ENCODE peak calls at places on chromosomes 11 and 22, in five cellular contexts. A, D, G, H and Z are unnamed samples.

GRCh38 chr11:63243533-63243932 is at the start of gene SLC22A25:
- DNase-seq in G (no peak), A (no peak), H (no peak), D (no peak), Z (no peak)

GRCh38 chr11:9568854-9569587 is 4.4 kb upstream of the WEE1 start:
- DNase-seq in H (no peak), G (peak), D (peak), A (peak), Z (peak)

GRCh38 chr11:43376594-43376993 is 17.9 kb downstream of the TTC17 start:
- DNase-seq in A (peak), D (no peak), G (no peak), H (no peak), Z (no peak)

GRCh38 chr22:44685384-44686056 is 16.5 kb upstream of the PRR5 start:
- DNase-seq in H (peak), A (no peak), D (peak), G (no peak), Z (peak)

GRCh38 chr11:2825886-2826678 is 59.5 kb downstream of the CDKN1C start:
- DNase-seq in H (no peak), G (peak), D (no peak), A (peak), Z (no peak)

GRCh38 chr11:115720537-115721308 is 216.5 kb upstream of the CADM1 start:
- DNase-seq in H (no peak), D (no peak), G (no peak), A (no peak), Z (no peak)

GRCh38 chr11:8838248-8838647 is 72.7 kb upstream of the AKIP1 start:
- DNase-seq in A (no peak), D (no peak), G (no peak), H (no peak), Z (no peak)

GRCh38 chr11:46272816-46273427 is 4.5 kb upstream of the CREB3L1 start:
- DNase-seq in A (no peak), H (no peak), D (no peak), G (no peak), Z (peak)

GRCh38 chr11:63667993-63668392 is 3.2 kb downstream of the ATL3 start:
- DNase-seq in D (peak), H (no peak), A (no peak), G (no peak), Z (no peak)

GRCh38 chr11:19910931-19911330 is 198.3 kb downstream of the NAV2 start:
- DNase-seq in A (peak), H (no peak), D (no peak), G (no peak), Z (no peak)

GRCh38 chr11:125394306-125394705 is 101.8 kb downstream of the FEZ1 start:
- DNase-seq in H (no peak), D (no peak), G (no peak), A (no peak), Z (no peak)

GRCh38 chr22:26172389-26172990 is 3.2 kb downstream of the SEZ6L start:
- DNase-seq in H (peak), G (no peak), A (peak), D (peak), Z (no peak)

GRCh38 chr11:86919557-86920210 is 35.5 kb downstream of the FZD4 start:
- DNase-seq in A (peak), D (peak), G (no peak), H (no peak), Z (no peak)

GRCh38 chr11:115425816-115426215 is 78.4 kb downstream of the CADM1 start:
- DNase-seq in D (no peak), H (no peak), G (no peak), A (no peak), Z (no peak)

GRCh38 chr22:19607198-19608113 is 83.2 kb upstream of the CLDN5 start:
- DNase-seq in H (no peak), A (no peak), D (no peak), G (peak), Z (peak)

GRCh38 chr22:22431271-22432220 is 77.0 kb downstream of the ZNF280B start:
- DNase-seq in D (peak), A (peak), G (no peak), H (peak), Z (peak)

GRCh38 chr11:113505541-113506375 is 30.6 kb upstream of the DRD2 start:
- DNase-seq in H (no peak), G (no peak), D (peak), A (peak), Z (no peak)

GRCh38 chr11:18046116-18046777 is at the start of gene TPH1:
- DNase-seq in H (no peak), D (no peak), G (no peak), A (no peak), Z (peak)

DNA sequence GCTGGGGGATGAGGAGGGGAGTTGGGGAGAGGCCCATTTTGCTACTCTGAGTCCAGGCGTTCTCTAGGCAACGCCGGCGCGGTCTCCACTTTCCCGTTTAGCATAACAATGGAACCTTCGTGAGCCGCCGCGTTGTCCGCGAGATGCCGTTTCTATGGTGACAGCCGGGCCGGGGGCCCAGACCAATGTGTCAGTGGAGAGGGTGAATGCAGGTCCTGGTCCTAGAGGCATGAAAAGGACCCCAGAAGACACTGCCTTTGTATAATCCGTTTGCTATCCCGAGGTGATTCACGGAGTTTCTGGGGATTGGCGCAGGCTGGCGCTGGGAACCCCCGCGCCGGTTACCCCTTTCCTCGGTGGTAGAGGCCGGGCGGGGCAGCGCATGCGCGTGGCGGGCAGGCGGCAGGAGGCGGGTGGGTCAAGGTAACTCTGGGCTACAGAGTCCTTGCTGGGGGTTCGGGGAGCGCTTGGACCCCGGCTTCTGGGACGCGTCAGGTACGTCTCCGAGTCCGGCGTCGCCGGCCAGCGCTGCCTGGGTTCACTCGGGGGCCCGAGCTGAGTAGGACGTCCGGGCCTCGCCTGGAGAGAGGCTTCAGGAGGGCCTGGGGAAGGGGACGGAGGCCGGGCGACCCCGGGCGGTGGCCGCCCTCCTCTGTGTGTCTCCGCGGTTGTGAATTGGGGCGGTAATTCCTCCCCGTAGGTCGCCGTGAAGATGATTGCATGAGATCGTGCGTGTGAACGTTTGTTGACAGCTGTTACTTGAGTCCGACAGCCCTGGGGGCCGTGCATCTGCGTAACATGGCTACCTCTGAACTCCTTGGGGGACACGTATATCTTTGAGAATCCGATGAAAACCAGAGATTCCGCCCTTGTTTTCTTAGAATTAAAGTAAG is at the start of the genes CBY1 and FAM227A:
- DNase-seq in H (peak), A (peak), G (peak), D (peak), Z (peak)
- TF ChIP-seq POLR2A in H (peak), A (peak), G (no peak), D (no peak), Z (no peak)

DNA sequence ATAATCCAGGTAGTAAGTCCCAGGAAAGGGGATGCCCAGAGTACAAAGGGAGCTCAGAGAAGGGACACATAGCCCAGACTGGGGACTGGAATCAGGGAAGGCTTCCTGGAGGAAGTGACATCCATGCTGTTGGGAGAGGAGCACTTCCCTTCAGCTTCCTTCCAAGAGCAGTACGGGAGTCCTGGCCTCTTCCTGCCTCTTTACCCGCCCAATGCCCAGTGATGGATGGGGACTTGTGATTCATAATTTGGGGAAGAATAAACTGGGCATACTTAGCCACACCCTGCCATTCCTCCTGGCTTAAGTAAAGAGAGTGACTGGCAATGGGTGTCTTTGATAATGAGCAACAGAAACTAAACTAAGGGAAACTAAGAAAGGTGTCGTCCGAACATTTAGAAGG is 11.5 kb downstream of the C11orf91 start:
- DNase-seq in G (no peak), H (no peak), A (no peak), D (no peak), Z (no peak)
- TF ChIP-seq POLR2AphosphoS5 in G (no peak), H (no peak), A (no peak), D (no peak), Z (peak)

GRCh38 chr11:271316-271715 is 6.9 kb upstream of the NLRP6 start:
- DNase-seq in G (no peak), D (no peak), H (no peak), A (no peak), Z (no peak)

GRCh38 chr11:270451-271208 is 7.6 kb upstream of the NLRP6 start:
- DNase-seq in A (no peak), H (no peak), D (no peak), G (no peak), Z (no peak)

GRCh38 chr11:272931-273198 is 5.3 kb upstream of the NLRP6 start:
- DNase-seq in A (no peak), H (no peak), D (no peak), G (no peak), Z (no peak)

GRCh38 chr11:269146-269890 is 8.9 kb upstream of the NLRP6 start:
- DNase-seq in A (peak), H (no peak), G (peak), D (no peak), Z (no peak)

DNA sequence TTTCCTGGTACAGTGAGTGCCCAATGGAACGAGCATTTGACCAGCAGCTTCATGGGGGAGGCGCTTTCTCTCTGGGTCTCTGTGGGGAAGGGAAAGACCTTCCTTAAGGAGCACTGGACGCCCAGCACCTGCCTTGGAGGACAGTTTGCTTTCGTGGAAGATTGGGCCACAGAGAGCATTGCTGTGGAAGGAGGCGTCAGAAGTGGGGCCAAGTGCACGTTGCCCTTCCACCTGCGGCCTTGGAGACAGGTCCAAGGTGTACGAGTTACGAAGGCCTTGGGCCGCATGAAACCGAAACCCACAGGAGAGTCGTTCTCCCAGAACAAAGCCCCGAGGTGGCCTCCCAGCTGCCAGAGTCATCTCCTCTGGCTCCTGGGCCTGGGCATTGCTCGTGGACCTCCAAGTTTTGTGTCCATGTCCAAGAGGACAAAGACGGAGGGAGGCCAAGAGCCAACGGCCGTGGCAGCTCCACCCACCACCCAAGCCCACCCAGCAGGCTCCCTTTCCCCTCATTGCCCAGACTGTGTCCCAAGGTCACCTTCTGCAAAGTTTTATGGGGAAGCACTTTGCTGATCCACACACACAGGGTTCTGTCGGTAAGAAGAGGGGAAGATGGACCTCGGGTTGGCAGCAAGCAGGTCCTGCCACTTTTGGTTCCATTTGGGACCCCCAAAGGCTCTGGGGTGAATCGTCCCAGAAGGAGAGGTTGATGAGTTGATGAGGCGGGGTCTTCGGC is 5.8 kb upstream of the NLRP6 start:
- DNase-seq in H (no peak), G (no peak), A (no peak), D (no peak), Z (no peak)
- TF ChIP-seq POLR2A in H (no peak), G (no peak), A (no peak), D (no peak), Z (no peak)

DNA sequence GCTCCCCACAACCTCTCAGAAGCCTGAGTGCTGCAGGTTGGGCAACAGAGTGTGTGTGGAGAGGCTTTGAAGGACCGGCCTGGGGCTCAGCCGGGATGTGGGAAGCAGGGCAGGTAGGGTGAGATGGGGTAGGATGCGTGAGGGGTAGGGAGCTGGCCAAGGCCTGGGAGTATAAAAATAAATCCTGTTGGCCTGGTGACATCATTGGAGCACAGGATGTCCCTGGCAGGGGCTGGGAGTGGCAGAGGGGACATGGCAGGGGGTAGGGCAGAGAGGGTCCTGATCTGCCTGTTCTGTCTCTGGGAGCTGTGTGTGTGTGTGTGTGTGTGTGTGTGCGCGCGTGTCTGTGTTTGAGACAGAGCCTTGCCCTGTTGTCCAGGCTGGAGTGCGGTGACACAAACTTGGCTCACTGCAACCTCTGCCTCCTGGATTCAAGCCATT is 28.6 kb downstream of the TEF start:
- DNase-seq in A (no peak), G (no peak), H (no peak), D (no peak), Z (peak)
- TF ChIP-seq POLR2AphosphoS5 in A (no peak), G (no peak), H (no peak), D (no peak), Z (peak)

DNA sequence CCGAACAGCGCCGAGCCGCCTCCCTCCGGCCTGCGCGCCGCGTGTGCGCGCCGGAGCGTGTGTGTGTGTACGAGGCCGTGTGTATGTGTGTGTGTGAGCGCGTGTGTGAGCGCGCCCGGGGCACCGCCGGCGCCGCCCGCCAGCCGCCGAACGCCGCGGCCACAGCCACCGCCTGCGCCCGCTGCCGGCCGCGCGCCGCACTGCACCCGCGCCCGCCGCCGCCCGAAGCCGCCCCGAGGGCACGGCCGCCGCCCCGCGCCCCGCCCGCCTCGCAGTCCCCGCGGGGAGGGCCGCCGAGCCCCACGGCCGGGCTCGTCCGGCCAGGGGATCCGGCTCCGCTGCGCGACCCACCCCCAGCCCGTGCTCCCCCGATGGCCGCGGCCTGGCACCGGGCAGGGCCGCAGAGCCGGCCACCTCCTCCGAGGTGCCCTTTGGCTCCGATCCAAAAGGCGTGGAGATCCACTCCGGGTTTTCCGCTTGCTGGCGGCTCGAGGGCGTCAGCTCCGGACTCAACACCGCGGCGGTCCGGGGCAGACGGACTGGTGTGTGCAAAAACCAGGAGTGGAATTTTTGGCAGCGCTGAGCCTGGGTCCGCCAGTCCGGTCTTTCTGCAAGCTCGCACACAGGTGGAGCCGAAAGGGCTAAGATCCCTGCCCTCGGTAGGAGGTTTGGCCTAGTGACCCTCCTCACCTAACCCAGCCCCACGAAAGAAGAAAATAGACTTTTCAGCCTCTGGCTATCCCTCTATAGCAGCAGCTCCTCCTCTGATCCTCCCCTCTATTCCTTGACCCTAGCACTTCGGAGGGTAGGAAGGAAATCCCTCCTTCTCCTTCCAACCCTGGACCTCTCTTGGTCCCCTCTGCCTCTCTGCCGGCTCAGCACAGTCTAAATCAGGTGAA is at the start of gene SYT7:
- DNase-seq in G (peak), A (peak), H (peak), D (peak), Z (peak)
- TF ChIP-seq POLR2A in G (no peak), A (no peak), H (no peak), D (no peak), Z (no peak)